ENCODE peak calls at places on chromosome 1, in nine cellular contexts. M is neural crest cell; D is stimulated activated CD8-positive, alpha-beta memory T cell treated with anti-CD3 and anti-CD28 coated beads, Interleukin-15, amount 100 ng/mL, for 1 hour; J is astrocyte of the spinal cord; T is NCI-H1694 treated with DMSO at 0.1 percent for 48 hours; L is activated naive CD4-positive, alpha-beta T cell; S is HT-29; K is amygdala; B is astrocyte of the hippocampus. I is an unnamed sample.

GRCh38 chr1:30005972-30006619 is 717.3 kb downstream of the MATN1 start:
- DNase-seq in J (no peak), M (no peak), B (peak; percentile 49), D (no peak), L (no peak), S (peak; percentile 33), T (no peak), K (no peak), I (no peak)

GRCh38 chr1:26021647-26022403 is at the start of gene EXTL1:
- DNase-seq in D (no peak), S (no peak), B (peak; percentile 78), J (peak; percentile 46), M (peak; percentile 63), K (no peak), T (peak; percentile 92), L (no peak), I (peak; percentile 87)

GRCh38 chr1:147741075-147741474 is 19.3 kb downstream of the GJA5 start:
- DNase-seq in K (no peak), T (no peak), M (no peak), J (no peak), B (no peak), L (no peak), D (no peak), S (no peak), I (no peak)

GRCh38 chr1:25748531-25749205 is 51.3 kb upstream of the SELENON start:
- DNase-seq in D (no peak), T (no peak), K (no peak), J (no peak), L (no peak), M (no peak), B (peak; percentile 71), S (no peak), I (no peak)

GRCh38 chr1:21175324-21175669 is 1.4 kb downstream of the EIF4G3 start:
- DNase-seq in S (peak; percentile 57), T (no peak), K (no peak), D (no peak), J (peak; percentile 45), M (no peak), B (peak; percentile 41), L (no peak), I (no peak)

GRCh38 chr1:35577071-35577998 is 4.2 kb downstream of the TFAP2E start:
- DNase-seq in K (no peak), B (no peak), D (no peak), M (no peak), S (no peak), J (no peak), L (no peak), T (no peak), I (no peak)

GRCh38 chr1:20194770-20195463 is 8.6 kb upstream of the PLA2G2C start:
- DNase-seq in S (peak; percentile 81), J (peak; percentile 30), M (peak; percentile 59), D (peak; percentile 53), K (no peak), T (peak; percentile 68), L (peak; percentile 49), B (peak; percentile 57), I (peak; percentile 64)

GRCh38 chr1:55626326-55626725 is 411.2 kb upstream of the USP24 start:
- DNase-seq in M (no peak), L (no peak), J (no peak), S (no peak), D (no peak), T (no peak), K (no peak), B (no peak), I (no peak)

GRCh38 chr1:211642870-211643269 is 32.6 kb downstream of the NEK2 start:
- DNase-seq in D (no peak), J (no peak), M (no peak), S (no peak), T (no peak), B (no peak), L (no peak), K (no peak), I (no peak)

GRCh38 chr1:87515781-87516180 is 187.1 kb downstream of the LMO4 start:
- DNase-seq in B (peak; percentile 87), M (no peak), K (no peak), T (no peak), D (no peak), J (peak; percentile 37), S (no peak), L (no peak), I (no peak)

GRCh38 chr1:186620951-186621350 is 59.3 kb downstream of the PTGS2 start:
- DNase-seq in S (no peak), J (peak; percentile 91), K (no peak), D (no peak), M (no peak), B (peak; percentile 79), T (no peak), L (no peak), I (no peak)

I was measured in WERI-Rb-1.